ENCODE peak calls at places on chromosomes 16 and 17, in seven cellular contexts. P is fibroblast of villous mesenchyme, W is BJ, O is heart left ventricle, T is AG09309, H is heart right ventricle, D is HL-60. R is an unnamed sample.

GRCh38 chr16:49452568-49452967 is 79.0 kb downstream of the C16orf78 start:
- DNase-seq in O (no peak), T (no peak), D (no peak), H (no peak), P (no peak), W (no peak), R (no peak)

GRCh38 chr17:57406131-57406980 is 150.0 kb downstream of the MSI2 start:
- DNase-seq in P (peak; percentile 70), O (no peak), W (peak; percentile 84), D (no peak), H (peak; percentile 20), T (peak; percentile 8), R (no peak)

GRCh38 chr16:57329718-57330327 is 28.8 kb upstream of the CCL22 start:
- DNase-seq in W (no peak), D (no peak), T (no peak), P (no peak), H (no peak), O (no peak), R (no peak)

GRCh38 chr17:13228711-13229110 is 210.9 kb upstream of the ELAC2 start:
- DNase-seq in P (no peak), O (no peak), W (no peak), T (no peak), H (no peak), D (no peak), R (no peak)

GRCh38 chr17:80311216-80311827 is 50.7 kb downstream of the RNF213 start:
- DNase-seq in D (no peak), P (no peak), H (no peak), W (no peak), O (no peak), T (no peak), R (no peak)

GRCh38 chr16:85936761-85937343 is 37.9 kb downstream of the IRF8 start:
- DNase-seq in D (no peak), W (no peak), H (no peak), O (no peak), T (no peak), P (no peak), R (no peak)

GRCh38 chr17:72126575-72127486 is 6.0 kb downstream of the SOX9 start:
- DNase-seq in H (peak; percentile 25), P (peak; percentile 24), O (no peak), T (no peak), D (no peak), W (peak; percentile 32), R (no peak)

GRCh38 chr17:75778861-75779249 is 5.8 kb upstream of the UNK start:
- DNase-seq in T (no peak), W (no peak), P (no peak), D (peak; percentile 65), H (no peak), O (no peak), R (no peak)

GRCh38 chr17:2789700-2790099 is 6.5 kb upstream of the RAP1GAP2 start:
- DNase-seq in T (no peak), H (no peak), D (no peak), W (no peak), P (peak; percentile 48), O (no peak), R (no peak)

GRCh38 chr16:68234188-68235104 is 1.5 kb downstream of the ESRP2 start:
- DNase-seq in H (no peak), D (no peak), O (no peak), T (no peak), P (no peak), W (no peak), R (no peak)

GRCh38 chr16:17397499-17397891 is 73.3 kb downstream of the XYLT1 start:
- DNase-seq in O (no peak), T (no peak), H (peak; percentile 32), W (no peak), D (no peak), P (peak; percentile 87), R (no peak)

GRCh38 chr17:65545708-65546523 is 15.5 kb downstream of the AXIN2 start:
- DNase-seq in W (no peak), P (no peak), H (peak; percentile 43), O (no peak), D (no peak), T (no peak), R (no peak)
- H3K4me3 ChIP-seq in W (no peak overlapping the region), P (no peak overlapping the region), H (no peak overlapping the region), O (no peak overlapping the region), D (no peak overlapping the region), T (no peak overlapping the region), R (no peak overlapping the region)

GRCh38 chr17:3891626-3892094 is 1.2 kb downstream of the CAMKK1 start:
- DNase-seq in T (no peak), H (no peak), O (no peak), W (no peak), P (no peak), D (no peak), R (no peak)
- H3K4me3 ChIP-seq in T (peak overlapping the region; percentile 61), H (no peak overlapping the region), O (peak overlapping the region; percentile 62), W (peak overlapping the region; percentile 45), P (peak overlapping the region; percentile 61), D (peak overlapping the region; percentile 60), R (peak overlapping the region; percentile 70)

DNA sequence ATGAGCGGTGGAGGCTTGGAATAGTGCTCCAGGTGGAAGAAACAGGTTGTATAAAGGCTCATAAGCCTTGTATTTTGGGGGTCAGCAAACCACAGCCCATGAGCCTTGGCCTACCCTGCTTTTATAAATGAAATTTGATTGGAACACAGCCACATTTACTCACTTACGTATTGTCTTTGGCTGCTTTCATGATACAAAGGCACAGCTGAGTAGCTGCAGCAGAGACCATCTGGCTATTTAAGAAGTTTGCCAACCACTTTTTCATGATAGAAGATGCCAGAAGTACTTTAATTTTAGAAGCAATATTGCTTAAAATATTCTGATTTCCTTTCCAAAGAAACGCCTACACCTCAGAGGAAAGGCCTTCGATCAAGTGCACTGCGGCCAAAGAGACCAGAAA is 73.8 kb downstream of the C17orf58 start:
- DNase-seq in H (no peak), O (no peak), P (no peak), W (no peak), T (no peak), D (no peak), R (no peak)
- H3K4me3 ChIP-seq in H (no peak overlapping the region), O (no peak overlapping the region), P (no peak overlapping the region), W (no peak overlapping the region), T (no peak overlapping the region), D (no peak overlapping the region), R (no peak overlapping the region)

DNA sequence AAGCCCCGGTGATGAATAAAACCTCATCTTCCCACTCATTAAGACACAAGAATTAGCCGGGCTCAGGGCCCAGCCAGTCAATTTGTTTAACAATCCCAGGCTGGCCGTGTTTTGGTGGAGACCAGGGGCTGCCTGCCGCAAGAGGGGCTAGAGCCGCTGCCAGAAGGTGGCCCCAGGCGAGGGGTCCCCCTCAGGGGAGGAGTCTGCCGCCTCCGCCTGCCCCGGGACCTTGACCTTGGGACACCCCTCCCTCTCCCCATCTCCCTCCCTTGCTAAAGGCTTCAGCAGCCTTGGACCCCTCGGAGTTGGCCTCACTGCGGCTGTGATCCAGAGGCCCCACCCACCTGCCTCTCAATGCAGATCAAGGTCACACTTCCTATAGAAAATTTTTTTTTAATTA is 22.9 kb upstream of the SLC38A10 start:
- DNase-seq in W (no peak), T (no peak), D (no peak), O (no peak), P (no peak), H (no peak), R (no peak)
- H3K4me3 ChIP-seq in W (no peak overlapping the region), T (no peak overlapping the region), D (no peak overlapping the region), O (no peak overlapping the region), P (no peak overlapping the region), H (no peak overlapping the region), R (no peak overlapping the region)

GRCh38 chr16:3138342-3138741 is 3.5 kb downstream of the ZNF213 start:
- DNase-seq in W (no peak), O (no peak), H (no peak), T (no peak), D (no peak), P (no peak), R (no peak)

GRCh38 chr16:3131755-3132377 is 3.0 kb upstream of the ZNF213 start:
- DNase-seq in W (no peak), D (peak; percentile 64), T (no peak), O (no peak), H (no peak), P (peak; percentile 40), R (no peak)

GRCh38 chr16:3134338-3135119 is at the start of gene ZNF213:
- DNase-seq in D (peak; percentile 98), T (peak; percentile 90), H (peak; percentile 97), O (peak; percentile 96), W (peak; percentile 95), P (peak; percentile 98), R (peak; percentile 87)

GRCh38 chr16:3137267-3137666 is 2.4 kb downstream of the ZNF213 start:
- DNase-seq in H (no peak), T (no peak), D (no peak), O (no peak), W (no peak), P (no peak), R (no peak)

GRCh38 chr16:3135120-3135715 is 389 bp downstream of the ZNF213 start:
- DNase-seq in W (no peak), P (no peak), D (no peak), H (no peak), T (no peak), O (no peak), R (no peak)
- H3K4me3 ChIP-seq in W (peak overlapping the region; percentile 93), P (peak overlapping the region; percentile 79), D (peak overlapping the region; percentile 97), H (peak overlapping the region; percentile 97), T (peak overlapping the region; percentile 100), O (peak overlapping the region; percentile 97), R (peak overlapping the region; percentile 86)

DNA sequence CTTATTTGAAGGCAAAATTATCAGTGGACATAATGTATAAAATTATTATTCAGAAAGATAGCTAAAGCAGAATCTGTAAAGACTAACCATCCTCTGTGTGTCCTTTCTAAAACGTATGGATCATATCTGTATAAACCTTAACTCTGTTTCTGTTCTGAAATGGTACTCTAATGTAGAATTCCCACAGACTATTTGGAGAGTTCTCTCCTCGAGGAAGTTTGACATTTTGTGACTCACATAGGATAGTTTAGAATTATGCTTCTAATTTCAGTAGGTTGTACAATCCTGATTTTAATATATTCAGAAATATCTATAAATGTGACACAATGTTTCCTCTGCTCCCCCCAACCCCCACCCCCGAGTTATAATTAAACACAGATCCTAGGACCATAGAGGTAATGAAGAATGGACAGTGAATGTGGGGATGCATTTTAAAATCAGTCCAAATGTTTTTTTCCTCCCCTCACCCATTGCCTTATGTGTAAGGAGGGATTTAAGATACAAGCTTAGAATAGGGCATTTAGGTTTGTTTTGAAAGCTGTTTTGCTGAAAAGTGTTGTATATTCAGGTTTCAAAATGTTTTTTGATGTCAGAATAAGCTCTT is 66.8 kb downstream of the BCAS3 start:
- DNase-seq in T (no peak), O (no peak), H (no peak), W (no peak), P (no peak), D (no peak), R (no peak)
- H3K4me3 ChIP-seq in T (no peak overlapping the region), O (no peak overlapping the region), H (no peak overlapping the region), W (no peak overlapping the region), P (no peak overlapping the region), D (no peak overlapping the region), R (no peak overlapping the region)

R was measured in AG04449.